ENCODE peak calls at places on chromosomes 2 and 18, in five cellular contexts. C is Peyer's patch, I is IMR-90, E is uterus, D is K562. J is an unnamed sample.

GRCh38 chr2:136423516-136423996 is 305.6 kb upstream of the CXCR4 start:
- DNase-seq in C (peak), I (peak), E (peak), D (peak), J (peak)

GRCh38 chr18:72811047-72811446 is 56.7 kb downstream of the NETO1 start:
- DNase-seq in C (no peak), I (no peak), E (no peak), D (no peak), J (no peak)

GRCh38 chr18:74806700-74807416 is 209.2 kb downstream of the ZNF407 start:
- DNase-seq in C (no peak), I (peak), E (no peak), D (no peak), J (no peak)

GRCh38 chr2:105294844-105295481 is 34.6 kb downstream of the TGFBRAP1 start:
- DNase-seq in C (no peak), I (peak), E (no peak), D (peak), J (no peak)

GRCh38 chr2:85536479-85536878 is 2.5 kb upstream of the MAT2A start:
- DNase-seq in C (no peak), I (peak), E (no peak), D (no peak), J (no peak)

GRCh38 chr2:234843411-234843810 is 108.4 kb upstream of the SH3BP4 start:
- DNase-seq in C (no peak), I (no peak), E (no peak), D (no peak), J (no peak)

GRCh38 chr18:23868341-23868740 is 146.2 kb upstream of the TTC39C start:
- DNase-seq in C (no peak), I (no peak), E (no peak), D (no peak), J (no peak)

GRCh38 chr2:84314901-84315330 is 144.2 kb downstream of the SUCLG1 start:
- DNase-seq in C (peak), I (peak), E (peak), D (peak), J (peak)

GRCh38 chr2:100242891-100243670 is 79.2 kb downstream of the LONRF2 start:
- DNase-seq in C (peak), I (peak), E (peak), D (peak), J (peak)

GRCh38 chr2:109005686-109006204 is 16.7 kb upstream of the EDAR start:
- DNase-seq in C (no peak), I (no peak), E (no peak), D (peak), J (no peak)

GRCh38 chr2:71563872-71564271 is 110.5 kb downstream of the DYSF start:
- DNase-seq in C (no peak), I (no peak), E (no peak), D (no peak), J (no peak)

GRCh38 chr18:76823574-76823973 is 1.2 kb downstream of the ZNF236 start:
- DNase-seq in C (peak), I (peak), E (peak), D (peak), J (no peak)

GRCh38 chr18:58058720-58059119 is 14.7 kb downstream of the NEDD4L start:
- DNase-seq in C (no peak), I (peak), E (no peak), D (no peak), J (no peak)

GRCh38 chr2:181954538-181954883 is 31.1 kb upstream of the PPP1R1C start:
- DNase-seq in C (no peak), I (peak), E (no peak), D (no peak), J (no peak)

GRCh38 chr2:54524236-54524991 is 68.3 kb downstream of the SPTBN1 start:
- DNase-seq in C (no peak), I (peak), E (no peak), D (no peak), J (no peak)

GRCh38 chr2:206260427-206261012 is 13.9 kb upstream of the ZDBF2 start:
- DNase-seq in C (no peak), I (peak), E (no peak), D (peak), J (no peak)

GRCh38 chr18:39772155-39772919 is 2182.7 kb upstream of the PIK3C3 start:
- DNase-seq in C (no peak), I (peak), E (no peak), D (no peak), J (no peak)

GRCh38 chr2:70111752-70112591 is 24.7 kb downstream of the PCBP1 start:
- DNase-seq in C (peak), I (peak), E (no peak), D (peak), J (no peak)

GRCh38 chr2:134411828-134412638 is 158.2 kb downstream of the MGAT5 start:
- DNase-seq in C (peak), I (peak), E (peak), D (peak), J (peak)

GRCh38 chr2:11505652-11506610 is 27.9 kb upstream of the GREB1 start:
- DNase-seq in C (no peak), I (no peak), E (no peak), D (no peak), J (no peak)

GRCh38 chr2:44098050-44098449 is 70.6 kb upstream of the PPM1B start:
- DNase-seq in C (no peak), I (no peak), E (no peak), D (no peak), J (no peak)

GRCh38 chr18:37019157-37019571 is 190.2 kb downstream of the KIAA1328 start:
- DNase-seq in C (no peak), I (peak), E (no peak), D (no peak), J (no peak)

GRCh38 chr2:74587664-74588277 is 33.3 kb downstream of the DOK1 start:
- DNase-seq in C (peak), I (peak), E (peak), D (peak), J (peak)

GRCh38 chr2:144515694-144516416 is 4.1 kb downstream of the ZEB2 start:
- DNase-seq in C (peak), I (no peak), E (peak), D (peak), J (no peak)

GRCh38 chr2:144516417-144516980 is 3.4 kb downstream of the ZEB2 start:
- DNase-seq in C (no peak), I (no peak), E (peak), D (no peak), J (no peak)

GRCh38 chr2:144517825-144518699 is 1.9 kb downstream of the ZEB2 start:
- DNase-seq in C (no peak), I (no peak), E (no peak), D (no peak), J (no peak)

GRCh38 chr2:144518744-144519596 is 949 bp downstream of the ZEB2 start:
- DNase-seq in C (peak), I (no peak), E (no peak), D (no peak), J (no peak)

DNA sequence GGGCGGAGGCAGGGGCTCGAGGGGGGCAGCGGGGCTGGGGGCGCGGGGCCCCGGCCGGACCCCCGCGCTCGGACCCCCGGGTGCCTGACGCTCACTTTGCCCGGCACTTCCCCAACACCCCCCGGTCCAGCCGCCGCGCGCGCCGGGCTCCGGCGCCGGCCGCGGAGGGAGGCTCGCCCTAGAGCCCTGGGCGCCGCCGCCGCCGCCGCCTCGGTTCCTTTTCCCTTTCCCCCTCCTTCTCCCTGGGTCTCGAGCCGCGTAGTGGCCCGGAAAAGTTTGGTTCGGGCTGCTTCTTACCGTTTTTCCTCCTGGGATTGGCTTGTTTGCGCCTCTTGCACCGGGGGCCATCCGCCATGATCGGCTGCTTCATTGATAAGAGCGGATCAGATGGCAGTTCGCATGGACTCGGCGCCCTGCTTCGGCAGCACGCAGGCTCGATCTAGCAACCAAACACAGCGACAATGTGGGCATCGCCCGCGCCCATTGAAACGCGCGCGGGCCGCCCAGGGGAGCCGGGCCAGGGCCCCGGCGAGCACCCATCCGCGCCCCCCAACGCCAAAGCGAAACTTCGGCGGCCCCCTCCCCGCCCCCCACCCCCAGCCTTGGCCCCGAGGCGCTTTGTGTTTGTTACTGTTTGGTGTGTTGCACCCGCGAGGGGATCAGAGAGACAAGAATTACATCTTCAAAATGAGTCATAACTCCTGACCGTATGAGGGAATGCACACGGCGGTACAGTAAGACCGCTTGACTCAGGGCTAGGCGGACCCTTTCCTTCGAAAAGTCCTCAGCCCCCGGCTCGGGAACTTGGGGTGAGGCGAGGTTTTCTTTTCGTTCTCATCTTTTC is 2.7 kb downstream of the ZEB2 start:
- DNase-seq in C (peak), I (peak), E (peak), D (peak), J (peak)
- TF ChIP-seq POLR2A in C (no peak), I (no peak), E (no peak), D (no peak), J (peak)

GRCh38 chr2:226581661-226582060 is 218.0 kb downstream of the IRS1 start:
- DNase-seq in C (no peak), I (no peak), E (no peak), D (no peak), J (no peak)

GRCh38 chr2:226578879-226579278 is 220.7 kb downstream of the IRS1 start:
- DNase-seq in C (no peak), I (peak), E (no peak), D (no peak), J (no peak)

GRCh38 chr2:226580403-226580802 is 219.2 kb downstream of the IRS1 start:
- DNase-seq in C (no peak), I (no peak), E (no peak), D (no peak), J (no peak)

GRCh38 chr2:226579519-226579918 is 220.1 kb downstream of the IRS1 start:
- DNase-seq in C (no peak), I (peak), E (no peak), D (no peak), J (no peak)

DNA sequence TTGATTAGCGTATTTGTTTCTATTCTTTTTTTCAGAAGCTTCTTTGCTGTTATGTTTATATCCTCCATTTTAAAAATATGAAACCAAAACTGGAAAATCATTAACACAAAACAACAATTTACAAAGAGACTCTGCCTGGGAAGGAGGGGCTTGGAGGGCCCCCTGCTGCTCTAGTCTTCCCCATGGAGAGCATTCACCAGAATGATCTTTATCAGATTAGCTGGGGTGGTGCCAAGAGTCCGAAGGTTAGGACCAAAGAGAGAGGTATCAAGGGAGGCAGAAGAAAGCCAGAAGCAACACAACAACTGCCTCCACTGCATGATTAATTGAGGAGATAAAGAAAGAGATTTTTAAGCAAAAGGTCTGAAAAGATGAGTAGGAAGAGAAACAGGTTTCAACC is 218.6 kb downstream of the IRS1 start:
- DNase-seq in C (peak), I (no peak), E (no peak), D (no peak), J (no peak)
- H3K27ac ChIP-seq in C (no peak), I (peak), E (no peak), D (no peak), J (no peak)

GRCh38 chr2:25295654-25296053 is 46.1 kb downstream of the DNMT3A start:
- DNase-seq in C (no peak), I (no peak), E (no peak), D (no peak), J (no peak)
- TF ChIP-seq POLR2A in C (no peak), I (no peak), E (no peak), D (no peak), J (no peak)

DNA sequence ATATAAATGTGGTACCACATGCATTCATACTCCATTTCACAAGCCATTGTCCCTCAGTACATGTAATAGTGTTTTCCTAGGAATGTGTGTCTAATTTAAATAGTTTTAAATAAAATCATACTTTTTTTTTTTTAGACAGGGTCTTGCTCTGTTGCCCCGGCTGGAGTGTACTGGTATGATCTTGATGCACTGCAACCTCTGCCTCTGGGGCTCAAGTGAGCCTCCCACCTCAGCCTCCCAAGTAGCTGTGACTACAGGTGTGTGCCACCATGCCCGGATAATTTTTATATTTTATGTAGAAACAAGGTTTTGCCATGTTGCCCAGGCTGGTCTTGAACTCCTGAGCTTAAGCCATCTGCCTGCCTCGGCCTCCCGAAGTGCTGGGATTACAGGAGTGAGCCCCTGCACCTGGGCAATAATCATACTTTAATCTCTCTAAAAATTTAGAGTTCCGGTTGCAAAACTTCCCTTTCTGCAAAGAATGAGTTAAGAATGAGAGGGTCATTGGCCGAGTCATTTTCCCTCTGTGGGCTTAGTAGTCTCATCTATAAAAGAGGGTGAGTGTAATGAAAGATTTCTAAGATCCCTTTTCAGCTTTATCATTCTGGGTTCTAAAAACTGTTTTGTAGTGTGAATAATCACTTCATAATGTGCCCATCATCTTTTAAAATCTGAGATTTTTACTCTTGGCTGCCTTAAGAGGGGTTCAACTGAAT is 116.0 kb upstream of the PELI1 start:
- DNase-seq in C (no peak), I (no peak), E (no peak), D (no peak), J (no peak)
- H3K27ac ChIP-seq in C (peak), I (no peak), E (peak), D (peak), J (peak)

DNA sequence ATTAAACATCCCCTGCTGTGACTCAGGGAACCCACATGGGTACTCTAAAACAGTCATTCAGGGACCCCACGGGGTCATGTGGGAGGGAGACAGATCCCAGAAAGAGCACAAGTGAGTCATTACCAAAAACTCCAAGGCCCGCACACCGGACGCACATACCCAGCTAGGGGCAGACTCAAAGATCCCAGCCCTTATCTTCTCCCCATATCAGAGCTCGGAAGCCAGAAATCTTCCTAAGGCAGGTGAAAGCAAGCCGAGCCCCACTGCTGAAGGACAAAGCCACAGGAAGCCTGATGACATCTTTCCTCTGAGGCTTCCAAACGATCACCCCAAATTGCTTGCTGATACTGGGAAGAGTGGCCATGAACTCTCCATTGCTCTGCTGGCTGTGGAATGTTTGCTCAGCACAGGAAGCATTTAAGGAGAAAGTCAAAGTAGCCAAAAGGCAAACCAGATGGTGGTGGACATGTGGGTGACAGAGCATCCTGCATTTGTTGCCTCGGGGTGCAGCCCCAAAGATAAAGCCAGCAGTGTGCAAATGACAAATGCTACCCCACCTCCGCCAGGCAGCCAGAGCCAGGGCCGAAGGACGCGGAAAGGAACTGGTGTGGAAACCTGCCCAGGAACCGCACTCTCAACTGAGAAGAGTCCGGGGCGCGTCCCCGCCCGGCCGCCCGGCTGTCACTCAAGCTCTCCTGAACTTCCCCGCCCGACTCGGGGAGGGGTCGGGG is 784 bp downstream of the ACTR1B start:
- DNase-seq in C (peak), I (peak), E (peak), D (peak), J (peak)
- TF ChIP-seq POLR2A in C (peak), I (peak), E (no peak), D (peak), J (no peak)

GRCh38 chr18:26546170-26546874 is 2.0 kb downstream of the KCTD1 start:
- DNase-seq in C (no peak), I (no peak), E (no peak), D (no peak), J (no peak)
- H3K27ac ChIP-seq in C (no peak), I (no peak), E (no peak), D (no peak), J (peak)

DNA sequence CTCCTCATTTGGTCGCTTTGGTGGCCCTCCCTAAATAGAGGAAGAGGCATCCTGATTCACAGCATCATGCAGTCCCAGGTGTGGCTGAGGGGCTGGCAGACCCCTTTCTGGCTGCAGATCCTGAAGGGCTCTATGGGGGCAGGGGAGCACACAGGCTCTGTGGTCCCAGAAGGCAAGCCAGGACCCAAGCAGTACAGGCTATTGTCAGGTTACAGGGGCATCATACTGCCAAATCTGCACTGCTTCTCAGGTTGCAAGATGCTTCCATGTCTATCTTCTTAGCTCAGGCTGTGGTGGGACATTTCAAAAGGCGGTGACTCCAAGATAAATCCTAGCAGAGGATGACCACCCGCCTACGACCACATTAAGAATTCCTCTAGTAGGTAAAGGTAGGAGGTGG is 54.3 kb downstream of the TTC32 start:
- DNase-seq in C (no peak), I (no peak), E (no peak), D (no peak), J (no peak)
- TF ChIP-seq POLR2A in C (no peak), I (no peak), E (no peak), D (no peak), J (no peak)